ENCODE peak calls at places on chromosome 5, in eight cellular contexts. I, V, H, C, R, F, B and Y are unnamed samples.

GRCh38 chr5:496028-496427 is 28.2 kb downstream of the SLC9A3 start:
- DNase-seq in I (no peak), V (no peak), H (no peak), C (no peak), R (no peak), F (peak; percentile 85), B (no peak), Y (no peak)

GRCh38 chr5:368162-369084 is 46.9 kb downstream of the AHRR start:
- DNase-seq in I (peak; percentile 47), V (peak; percentile 13), H (no peak), C (peak; percentile 98), R (peak; percentile 39), F (no peak), B (peak; percentile 73), Y (peak; percentile 72)

GRCh38 chr5:113846941-113847340 is 333.4 kb downstream of the YTHDC2 start:
- DNase-seq in I (no peak), V (no peak), H (no peak), C (no peak), R (no peak), F (peak; percentile 5), B (no peak), Y (no peak)

GRCh38 chr5:90473321-90474234 is 993 bp downstream of the MBLAC2 start:
- DNase-seq in I (peak; percentile 34), V (peak; percentile 34), H (peak; percentile 34), C (peak; percentile 18), R (peak; percentile 30), F (peak; percentile 61), B (no peak), Y (peak; percentile 42)

GRCh38 chr5:28766565-28767158 is 1728.3 kb upstream of the CDH9 start:
- DNase-seq in I (peak; percentile 73), V (no peak), H (peak; percentile 67), C (peak; percentile 21), R (peak; percentile 84), F (peak; percentile 2), B (no peak), Y (peak; percentile 69)

GRCh38 chr5:59380350-59380951 is 513.1 kb downstream of the PDE4D start:
- DNase-seq in I (peak; percentile 85), V (no peak), H (peak; percentile 92), C (peak; percentile 71), R (peak; percentile 99), F (no peak), B (no peak), Y (peak; percentile 87)

GRCh38 chr5:33315170-33315569 is 125.6 kb upstream of the TARS1 start:
- DNase-seq in I (peak; percentile 42), V (no peak), H (no peak), C (peak; percentile 66), R (no peak), F (no peak), B (no peak), Y (peak; percentile 68)

GRCh38 chr5:132205385-132206125 is 22.1 kb downstream of the P4HA2 start:
- DNase-seq in I (peak; percentile 45), V (no peak), H (no peak), C (peak; percentile 25), R (peak; percentile 48), F (no peak), B (no peak), Y (peak; percentile 19)

GRCh38 chr5:31187591-31187990 is 5.9 kb upstream of the CDH6 start:
- DNase-seq in I (no peak), V (no peak), H (no peak), C (no peak), R (no peak), F (no peak), B (no peak), Y (no peak)

GRCh38 chr5:133425764-133426738 is 186.3 kb downstream of the FSTL4 start:
- DNase-seq in I (no peak), V (no peak), H (no peak), C (no peak), R (no peak), F (no peak), B (no peak), Y (no peak)

GRCh38 chr5:112276996-112277395 is 142.1 kb downstream of the EPB41L4A start:
- DNase-seq in I (no peak), V (no peak), H (peak; percentile 3), C (no peak), R (no peak), F (peak; percentile 35), B (no peak), Y (no peak)

GRCh38 chr5:161535762-161536161 is 10.8 kb downstream of the GABRB2 start:
- DNase-seq in I (no peak), V (no peak), H (no peak), C (no peak), R (no peak), F (no peak), B (no peak), Y (no peak)

GRCh38 chr5:96248152-96248551 is 184.9 kb downstream of the PCSK1 start:
- DNase-seq in I (no peak), V (no peak), H (no peak), C (no peak), R (no peak), F (no peak), B (no peak), Y (no peak)

GRCh38 chr5:122195784-122196394 is 66.5 kb downstream of the ZNF474 start:
- DNase-seq in I (peak; percentile 76), V (no peak), H (peak; percentile 46), C (peak; percentile 70), R (peak; percentile 80), F (peak; percentile 24), B (no peak), Y (peak; percentile 74)

GRCh38 chr5:112210430-112211005 is 208.6 kb downstream of the EPB41L4A start:
- DNase-seq in I (peak; percentile 46), V (no peak), H (peak; percentile 66), C (peak; percentile 17), R (peak; percentile 65), F (peak; percentile 39), B (peak; percentile 46), Y (peak; percentile 57)

GRCh38 chr5:72951850-72952468 is 3.9 kb upstream of the FCHO2 start:
- DNase-seq in I (peak; percentile 55), V (no peak), H (peak; percentile 47), C (peak; percentile 78), R (peak; percentile 75), F (no peak), B (no peak), Y (peak; percentile 75)

GRCh38 chr5:106189121-106189809 is 1481.5 kb downstream of the EFNA5 start:
- DNase-seq in I (no peak), V (no peak), H (no peak), C (no peak), R (no peak), F (no peak), B (no peak), Y (no peak)

GRCh38 chr5:6728011-6728794 is 15.0 kb downstream of the TENT4A start:
- DNase-seq in I (no peak), V (no peak), H (no peak), C (no peak), R (no peak), F (peak; percentile 80), B (no peak), Y (no peak)

GRCh38 chr5:158079097-158079496 is 220.2 kb upstream of the CLINT1 start:
- DNase-seq in I (no peak), V (no peak), H (no peak), C (no peak), R (no peak), F (no peak), B (no peak), Y (no peak)

GRCh38 chr5:65032250-65032649 is 263.5 kb downstream of the CWC27 start:
- DNase-seq in I (peak; percentile 91), V (no peak), H (peak; percentile 52), C (peak; percentile 100), R (peak; percentile 78), F (no peak), B (no peak), Y (peak; percentile 98)

GRCh38 chr5:65034029-65034781 is 265.5 kb downstream of the CWC27 start:
- DNase-seq in I (no peak), V (no peak), H (no peak), C (no peak), R (peak; percentile 22), F (no peak), B (peak; percentile 49), Y (peak; percentile 48)

GRCh38 chr5:65035212-65036206 is 266.8 kb downstream of the CWC27 start:
- DNase-seq in I (peak; percentile 94), V (peak; percentile 69), H (peak; percentile 89), C (peak; percentile 97), R (peak; percentile 89), F (peak; percentile 97), B (peak; percentile 94), Y (peak; percentile 96)

GRCh38 chr5:65037845-65038815 is 269.4 kb downstream of the CWC27 start:
- DNase-seq in I (no peak), V (no peak), H (peak; percentile 62), C (no peak), R (peak; percentile 24), F (peak; percentile 75), B (no peak), Y (no peak)

DNA sequence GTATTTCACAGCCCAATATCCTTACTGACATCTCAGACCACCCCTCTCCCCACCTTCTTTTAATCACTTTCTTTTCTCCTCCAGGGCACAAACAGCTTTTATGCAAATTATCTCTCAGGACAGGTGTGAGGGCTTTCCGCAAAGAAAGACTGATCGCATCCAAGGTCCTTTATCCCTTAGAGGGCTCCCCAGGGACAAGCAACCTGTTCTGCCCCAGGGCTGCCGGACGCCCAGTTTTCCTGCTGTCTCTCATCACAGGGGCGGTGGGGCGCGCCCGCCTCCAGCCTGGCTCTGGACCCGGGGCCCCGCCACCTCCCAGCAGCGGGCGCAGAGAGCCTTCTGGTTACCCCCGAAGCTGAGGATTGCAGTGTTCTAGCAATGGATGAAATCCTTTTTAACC is 266.1 kb downstream of the CWC27 start:
- DNase-seq in I (no peak), V (no peak), H (no peak), C (no peak), R (no peak), F (peak; percentile 71), B (peak; percentile 47), Y (no peak)
- H3K4me3 ChIP-seq in I (no peak overlapping the region), V (no peak overlapping the region), H (peak overlapping the region; percentile 55), C (no peak overlapping the region), R (no peak overlapping the region), F (peak overlapping the region; percentile 57), B (no peak overlapping the region), Y (peak overlapping the region; percentile 55)

GRCh38 chr5:142239394-142240159 is 85.2 kb downstream of the SPRY4 start:
- DNase-seq in I (no peak), V (no peak), H (no peak), C (no peak), R (no peak), F (no peak), B (no peak), Y (peak; percentile 23)
- H3K4me3 ChIP-seq in I (no peak overlapping the region), V (no peak overlapping the region), H (no peak overlapping the region), C (no peak overlapping the region), R (no peak overlapping the region), F (no peak overlapping the region), B (no peak overlapping the region), Y (no peak overlapping the region)

GRCh38 chr5:8839361-8840055 is 706.4 kb downstream of the SEMA5A start:
- DNase-seq in I (no peak), V (no peak), H (no peak), C (no peak), R (no peak), F (no peak), B (no peak), Y (no peak)
- H3K4me3 ChIP-seq in I (no peak overlapping the region), V (no peak overlapping the region), H (no peak overlapping the region), C (no peak overlapping the region), R (no peak overlapping the region), F (no peak overlapping the region), B (no peak overlapping the region), Y (no peak overlapping the region)

DNA sequence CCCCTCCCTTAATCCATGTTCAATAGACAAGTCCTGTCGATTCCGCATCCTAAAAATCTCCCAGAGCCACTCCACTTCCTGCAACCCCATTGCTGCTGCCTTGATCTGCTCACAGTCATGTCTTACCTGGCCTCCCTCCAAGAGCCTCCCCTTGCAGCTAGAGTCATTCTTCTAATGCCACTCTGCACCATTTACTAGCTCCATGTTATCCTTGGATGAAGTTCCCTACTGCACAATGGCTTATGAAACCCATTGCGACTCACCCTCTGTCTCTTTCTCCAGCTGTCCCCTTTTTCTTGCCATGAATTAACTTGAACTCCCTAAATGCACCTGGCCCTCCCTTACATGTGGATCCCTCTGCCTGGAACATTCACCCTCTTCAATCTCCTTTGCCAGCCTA is 39.5 kb downstream of the MEGF10 start:
- DNase-seq in I (no peak), V (no peak), H (no peak), C (no peak), R (no peak), F (no peak), B (no peak), Y (no peak)
- H3K4me3 ChIP-seq in I (no peak overlapping the region), V (no peak overlapping the region), H (no peak overlapping the region), C (no peak overlapping the region), R (no peak overlapping the region), F (no peak overlapping the region), B (no peak overlapping the region), Y (no peak overlapping the region)